ENCODE peak calls at places on chromosomes 16 and 17, in seven cellular contexts. E is cardiac muscle cell, I is astrocyte of the cerebellum, M is NB4, A is brain microvascular endothelial cell, R is cardiac fibroblast, Y is AG10803. P is an unnamed sample.

GRCh38 chr16:85781685-85782370 is 17.5 kb downstream of the EMC8 start:
- DNase-seq in A (no peak), I (peak; percentile 57), Y (peak; percentile 90), E (no peak), M (peak; percentile 43), R (peak; percentile 61), P (peak; percentile 34)

GRCh38 chr17:50660042-50660886 is 25.6 kb downstream of the ABCC3 start:
- DNase-seq in Y (peak; percentile 57), E (no peak), R (peak; percentile 62), A (no peak), M (peak; percentile 37), I (no peak), P (peak; percentile 34)

GRCh38 chr17:9080296-9080914 is 59.1 kb downstream of the NTN1 start:
- DNase-seq in M (no peak), I (no peak), A (no peak), R (no peak), Y (no peak), E (no peak), P (no peak)

GRCh38 chr17:13538841-13539411 is 62.8 kb downstream of the HS3ST3A1 start:
- DNase-seq in R (no peak), Y (no peak), I (no peak), M (no peak), A (no peak), E (no peak), P (no peak)

GRCh38 chr17:80476877-80477646 is 655 bp upstream of the NPTX1 start:
- DNase-seq in A (no peak), I (no peak), Y (no peak), E (no peak), M (peak; percentile 33), R (no peak), P (no peak)

GRCh38 chr16:57314161-57314785 is 29.8 kb upstream of the PLLP start:
- DNase-seq in I (no peak), E (no peak), M (no peak), Y (no peak), R (no peak), A (no peak), P (no peak)

GRCh38 chr17:32909787-32910369 is 18.1 kb upstream of the TMEM98 start:
- DNase-seq in R (peak; percentile 89), A (peak; percentile 90), Y (peak; percentile 91), E (peak; percentile 87), M (peak; percentile 74), I (peak; percentile 72), P (peak; percentile 88)

GRCh38 chr17:47240375-47240764 is 13.3 kb upstream of the ITGB3 start:
- DNase-seq in R (no peak), I (no peak), A (no peak), Y (no peak), M (no peak), E (no peak), P (no peak)

GRCh38 chr16:9090960-9091866 is at the start of gene HAPSTR1:
- DNase-seq in M (peak; percentile 100), E (peak; percentile 100), Y (peak; percentile 100), R (peak; percentile 100), I (peak; percentile 100), A (peak; percentile 100), P (peak; percentile 100)

GRCh38 chr17:9261059-9262029 is 240.0 kb downstream of the NTN1 start:
- DNase-seq in A (no peak), Y (no peak), I (no peak), M (no peak), R (no peak), E (no peak), P (no peak)

GRCh38 chr17:49292901-49293300 is 62.3 kb upstream of the PHOSPHO1 start:
- DNase-seq in Y (no peak), I (no peak), E (no peak), M (no peak), A (no peak), R (no peak), P (no peak)

GRCh38 chr17:30274887-30275286 is 16.9 kb downstream of the BLMH start:
- DNase-seq in M (no peak), E (no peak), R (no peak), Y (no peak), I (no peak), A (no peak), P (peak; percentile 6)

GRCh38 chr17:83198366-83199341 is 119.2 kb downstream of the METRNL start:
- DNase-seq in M (peak; percentile 52), R (no peak), I (no peak), Y (no peak), E (no peak), A (no peak), P (no peak)

GRCh38 chr17:48068491-48068961 is 20.4 kb downstream of the NFE2L1 start:
- DNase-seq in E (no peak), A (peak; percentile 28), Y (peak; percentile 73), R (no peak), I (no peak), M (peak; percentile 21), P (peak; percentile 60)

GRCh38 chr17:82433560-82434215 is 15.3 kb upstream of the OGFOD3 start:
- DNase-seq in Y (no peak), E (no peak), M (no peak), R (no peak), A (no peak), I (no peak), P (no peak)

GRCh38 chr17:67466251-67466650 is 89.2 kb downstream of the PITPNC1 start:
- DNase-seq in R (no peak), I (no peak), A (no peak), Y (no peak), M (no peak), E (no peak), P (no peak)

GRCh38 chr16:31201511-31202401 is 804 bp downstream of the PYCARD start:
- DNase-seq in Y (no peak), E (no peak), M (peak; percentile 90), I (no peak), A (no peak), R (no peak), P (no peak)

GRCh38 chr17:77687921-77688320 is 270.6 kb upstream of the TNRC6C start:
- DNase-seq in Y (no peak), M (no peak), E (no peak), I (no peak), R (no peak), A (no peak), P (no peak)

GRCh38 chr17:77688369-77688768 is 270.1 kb upstream of the TNRC6C start:
- DNase-seq in R (no peak), M (no peak), A (no peak), E (no peak), I (no peak), Y (no peak), P (no peak)

GRCh38 chr17:77691216-77692085 is 267.1 kb upstream of the TNRC6C start:
- DNase-seq in A (no peak), R (no peak), E (no peak), M (peak; percentile 56), Y (no peak), I (no peak), P (no peak)

GRCh38 chr17:77692571-77693161 is 265.8 kb upstream of the TNRC6C start:
- DNase-seq in R (peak; percentile 9), M (peak; percentile 29), E (no peak), A (no peak), I (no peak), Y (peak; percentile 40), P (peak; percentile 57)

DNA sequence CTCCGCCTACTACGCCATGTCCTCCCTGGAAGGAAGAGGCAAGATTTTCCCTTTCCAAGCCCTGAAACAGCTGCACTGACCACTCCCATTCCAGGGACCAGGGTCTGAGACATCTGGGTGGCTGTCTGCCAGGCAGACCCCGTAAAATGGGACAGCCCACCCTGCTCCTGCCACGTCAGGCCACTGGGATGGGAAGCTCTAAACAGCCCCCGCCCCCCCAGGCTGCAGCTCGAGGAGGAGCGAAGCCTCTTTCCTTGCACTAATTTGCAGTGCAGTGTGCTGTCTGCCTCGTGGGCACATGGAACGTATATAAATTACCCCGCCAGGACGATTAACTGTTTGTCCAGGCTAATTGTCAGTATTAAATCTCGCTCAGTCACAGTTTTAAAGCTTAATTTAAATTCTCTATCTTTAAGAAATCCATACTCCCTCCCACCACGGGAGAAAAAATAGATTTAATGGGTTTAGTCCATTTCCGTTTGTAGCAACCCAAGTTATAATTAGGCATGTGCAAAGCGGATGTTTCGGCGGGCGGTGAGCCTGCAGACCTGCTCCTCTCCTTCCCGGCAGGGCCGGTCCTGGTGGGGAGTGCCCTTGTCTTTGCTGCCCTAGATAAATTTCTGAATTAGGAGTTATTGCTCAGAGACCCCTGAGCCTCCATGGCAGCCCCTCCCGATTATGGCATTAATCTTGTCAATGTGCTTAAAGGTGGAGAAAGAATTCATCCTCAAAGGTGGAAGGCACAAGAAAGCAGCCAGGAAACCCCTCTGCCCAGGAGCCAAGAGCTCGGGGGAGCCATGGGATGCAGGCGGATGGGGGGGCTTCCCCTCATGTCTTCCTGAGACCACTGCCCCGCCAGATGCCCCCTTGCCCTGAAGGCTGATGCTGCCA is 268.0 kb upstream of the TNRC6C start:
- DNase-seq in A (no peak), Y (no peak), R (no peak), I (no peak), E (no peak), M (peak; percentile 76), P (no peak)
- H3K4me3 ChIP-seq in A (no peak overlapping the region), Y (no peak overlapping the region), R (no peak overlapping the region), I (no peak overlapping the region), E (no peak overlapping the region), M (peak overlapping the region; percentile 34), P (no peak overlapping the region)

DNA sequence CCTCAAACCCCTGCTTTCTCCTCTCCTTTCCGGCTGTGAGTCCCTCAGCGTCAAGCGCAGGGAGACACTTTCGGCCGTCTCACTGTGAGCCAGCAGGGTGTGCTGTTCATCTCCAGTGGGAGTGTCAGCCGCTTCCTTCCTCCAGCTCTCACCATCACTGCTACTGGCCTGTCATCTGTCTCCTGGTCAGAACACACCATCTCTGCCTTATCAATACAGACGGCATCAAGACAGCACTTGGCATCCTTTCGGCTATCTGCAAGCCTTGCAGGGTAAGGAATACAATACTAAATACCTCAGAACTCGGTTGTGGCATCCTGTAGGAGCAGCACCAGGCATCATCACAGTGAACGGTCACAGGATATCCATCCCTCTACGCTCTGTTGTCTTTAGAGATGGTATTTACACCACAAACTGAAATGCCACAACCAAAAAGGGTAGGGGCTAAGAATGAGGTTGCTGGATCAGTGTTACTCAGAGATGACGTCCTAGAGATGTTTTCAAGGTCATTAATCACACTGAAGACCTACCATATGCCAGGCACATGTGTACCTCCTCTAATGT is 20.7 kb upstream of the CMTM4 start:
- DNase-seq in Y (peak; percentile 88), R (peak; percentile 65), A (peak; percentile 52), E (no peak), I (peak; percentile 22), M (peak; percentile 73), P (peak; percentile 92)
- TF ChIP-seq CTCF in Y (peak; percentile 90), R (peak; percentile 85), A (peak; percentile 89), E (peak; percentile 81), I (peak; percentile 64), M (peak; percentile 82), P (peak; percentile 84)

GRCh38 chr17:16440814-16441629 is 25.7 kb downstream of the TRPV2 start:
- DNase-seq in E (no peak), Y (peak; percentile 74), M (no peak), I (no peak), A (no peak), R (no peak), P (no peak)
- H3K4me3 ChIP-seq in E (peak overlapping the region; percentile 72), Y (peak overlapping the region; percentile 97), M (peak overlapping the region; percentile 69), I (peak overlapping the region; percentile 72), A (peak overlapping the region; percentile 94), R (peak overlapping the region; percentile 95), P (peak overlapping the region; percentile 95)

DNA sequence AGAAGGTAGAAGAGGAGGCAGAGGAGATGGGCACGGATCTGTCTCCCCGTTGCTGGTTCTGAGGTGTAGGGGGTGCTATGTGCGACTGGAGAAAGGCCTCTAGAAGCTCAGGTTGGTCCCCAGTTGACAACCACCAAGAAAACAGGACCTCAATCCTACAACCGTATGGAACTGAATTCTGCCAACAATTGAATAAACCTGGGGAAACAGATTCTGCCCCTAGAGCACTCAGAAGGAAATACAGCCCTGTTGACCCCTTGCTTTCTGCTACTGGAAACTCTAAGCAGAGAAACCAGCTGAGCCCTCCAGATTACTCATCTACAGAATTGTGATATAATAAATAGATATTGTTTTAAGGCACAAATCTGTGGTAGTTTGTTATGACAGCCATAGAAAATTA is 313.0 kb upstream of the GOT2 start:
- DNase-seq in I (no peak), E (peak; percentile 11), A (no peak), M (peak; percentile 18), R (no peak), Y (no peak), P (no peak)
- TF ChIP-seq CTCF in I (no peak), E (no peak), A (peak; percentile 12), M (no peak), R (no peak), Y (no peak), P (no peak)